ENCODE peak calls at places on chromosome 22, in nine cellular contexts. B, P, Z, O, M, X, K, T and N are unnamed samples.

GRCh38 chr22:40107756-40108437 is 69.8 kb upstream of the TNRC6B start:
- DNase-seq in B (no peak), Z (no peak), O (peak), T (peak), K (no peak), M (peak), X (peak), P (no peak), N (no peak)

GRCh38 chr22:31394326-31394725 is 5.1 kb upstream of the DRG1 start:
- DNase-seq in M (no peak), O (no peak), T (no peak), B (no peak), Z (no peak), X (peak), K (no peak), P (no peak), N (no peak)

GRCh38 chr22:30183861-30184278 is 62.7 kb downstream of the LIF start:
- DNase-seq in X (peak), P (no peak), M (no peak), Z (no peak), B (no peak), O (no peak), K (no peak), T (no peak), N (no peak)

GRCh38 chr22:40224702-40225101 is 47.0 kb downstream of the TNRC6B start:
- DNase-seq in B (no peak), O (no peak), K (no peak), Z (no peak), X (peak), T (no peak), P (no peak), M (no peak), N (no peak)

GRCh38 chr22:19117111-19117512 is 5.1 kb downstream of the DGCR2 start:
- DNase-seq in X (no peak), B (no peak), K (no peak), T (no peak), O (peak), Z (no peak), M (no peak), P (no peak), N (no peak)

GRCh38 chr22:25364736-25365241 is 145.3 kb downstream of the CRYBB2 start:
- DNase-seq in O (no peak), K (no peak), X (peak), B (no peak), M (no peak), Z (no peak), T (no peak), P (no peak), N (no peak)

GRCh38 chr22:22818202-22818538 is 69.4 kb upstream of the IGLL5 start:
- DNase-seq in B (no peak), O (no peak), X (no peak), K (no peak), T (no peak), Z (no peak), P (no peak), M (no peak), N (no peak)

GRCh38 chr22:19807161-19807913 is 46.8 kb downstream of the TBX1 start:
- DNase-seq in Z (no peak), K (no peak), M (no peak), P (no peak), B (no peak), O (no peak), X (no peak), T (no peak), N (no peak)

GRCh38 chr22:37674951-37675929 is at the start of gene LGALS1:
- DNase-seq in B (peak), M (peak), K (no peak), O (peak), T (peak), X (peak), P (peak), Z (peak), N (peak)

GRCh38 chr22:23117890-23118646 is 23.7 kb downstream of the RSPH14 start:
- DNase-seq in B (no peak), K (no peak), O (no peak), P (no peak), Z (no peak), X (no peak), M (no peak), T (no peak), N (no peak)

GRCh38 chr22:21010426-21011113 is 4.4 kb upstream of the P2RX6 start:
- DNase-seq in P (no peak), K (no peak), O (no peak), X (no peak), Z (no peak), T (no peak), B (no peak), M (no peak), N (no peak)

GRCh38 chr22:30838111-30838510 is 130.5 kb downstream of the MORC2 start:
- DNase-seq in Z (no peak), M (no peak), K (no peak), B (no peak), X (peak), T (no peak), O (no peak), P (no peak), N (no peak)

GRCh38 chr22:34841911-34842310 is 224.0 kb upstream of the ISX start:
- DNase-seq in Z (no peak), X (no peak), P (no peak), T (no peak), B (no peak), M (no peak), O (no peak), K (no peak), N (no peak)

GRCh38 chr22:49192180-49192856 is 635.4 kb downstream of the BRD1 start:
- DNase-seq in P (no peak), M (no peak), O (no peak), K (no peak), B (no peak), T (no peak), X (no peak), Z (no peak), N (no peak)

GRCh38 chr22:43343262-43343988 is at the start of gene SCUBE1:
- DNase-seq in O (no peak), P (peak), T (peak), K (no peak), B (peak), X (no peak), M (peak), Z (peak), N (peak)

GRCh38 chr22:29679316-29679715 is 40.5 kb upstream of the CABP7 start:
- DNase-seq in M (no peak), T (no peak), X (peak), K (no peak), O (no peak), P (no peak), B (no peak), Z (no peak), N (no peak)

GRCh38 chr22:46250035-46250782 is at the start of gene CDPF1:
- DNase-seq in T (peak), O (peak), P (peak), B (peak), M (peak), Z (peak), X (peak), K (no peak), N (peak)
- TF ChIP-seq CTCF in T (no peak), O (peak), P (peak), B (no peak), M (no peak), Z (no peak), X (peak), K (no peak), N (no peak)

DNA sequence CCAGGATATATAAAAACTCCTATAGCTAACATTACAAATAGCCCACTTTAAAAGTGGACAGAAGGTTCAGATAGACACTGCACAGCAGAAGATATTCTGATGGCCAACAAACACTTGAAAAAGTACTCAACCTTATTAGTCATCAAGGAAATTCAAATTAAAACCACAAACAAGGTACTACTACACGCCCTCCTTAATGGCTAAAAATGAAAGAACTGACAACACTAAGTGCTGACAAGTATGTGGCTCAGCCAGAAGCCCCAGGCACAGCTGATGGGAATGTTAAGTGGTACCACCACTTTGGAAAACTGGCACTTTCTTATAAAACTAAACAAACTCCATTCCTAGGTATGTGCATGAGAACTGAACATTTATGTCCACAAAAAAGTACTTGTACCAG is 320.1 kb downstream of the TBC1D22A start:
- DNase-seq in T (no peak), Z (no peak), B (no peak), K (no peak), P (no peak), M (no peak), O (no peak), X (no peak), N (no peak)
- TF ChIP-seq CTCF in T (no peak), Z (no peak), B (no peak), K (no peak), P (no peak), M (no peak), O (no peak), X (no peak), N (no peak)

DNA sequence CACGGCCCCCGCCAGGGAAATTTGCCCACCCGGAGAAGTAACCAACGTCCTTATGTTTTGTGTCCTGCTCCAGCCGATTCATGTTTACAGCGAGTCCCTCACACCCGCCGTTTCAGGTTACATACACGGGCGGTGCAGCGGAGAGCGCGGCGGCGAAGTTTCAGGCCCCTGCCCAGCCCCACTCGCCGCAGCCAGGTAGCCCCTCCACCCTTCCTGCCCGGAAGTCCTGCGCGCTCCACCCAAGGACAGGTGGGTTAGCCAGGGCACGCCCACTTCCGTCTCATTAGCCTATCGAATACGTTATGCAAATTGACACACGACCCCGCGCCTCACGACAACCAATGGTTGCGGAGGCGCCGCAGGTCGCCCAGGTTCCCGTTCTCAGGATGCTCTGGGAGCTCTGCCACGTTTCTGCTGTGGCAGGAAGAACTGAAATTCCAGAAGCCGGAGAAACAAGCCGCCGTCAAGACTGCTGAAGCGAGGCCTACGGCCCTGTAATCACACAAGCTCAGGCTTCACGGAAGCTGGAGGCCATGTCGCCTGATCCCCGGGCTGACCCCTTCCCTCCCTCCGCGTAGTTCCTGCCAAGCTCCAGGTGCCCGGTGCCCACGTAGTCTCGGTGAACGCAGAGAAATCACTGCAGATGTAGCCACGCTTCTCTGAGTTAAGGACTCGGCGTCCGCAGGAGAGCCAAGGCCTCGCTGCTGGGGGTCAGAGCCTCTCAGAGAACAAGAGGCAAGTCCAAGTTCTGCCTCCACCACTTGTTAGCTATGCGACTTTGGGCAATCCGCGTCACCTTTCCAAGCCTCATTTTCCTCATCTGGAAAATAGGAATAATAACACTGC is 22.4 kb upstream of the MYH9 start:
- DNase-seq in K (no peak), Z (peak), O (peak), P (peak), M (peak), B (peak), X (no peak), T (peak), N (peak)
- TF ChIP-seq CTCF in K (no peak), Z (peak), O (no peak), P (no peak), M (no peak), B (no peak), X (no peak), T (peak), N (no peak)

GRCh38 chr22:33007485-33007884 is 50.7 kb downstream of the SYN3 start:
- DNase-seq in O (no peak), P (no peak), Z (no peak), K (no peak), T (no peak), X (no peak), M (no peak), B (no peak), N (no peak)

GRCh38 chr22:33014621-33015020 is 43.6 kb downstream of the SYN3 start:
- DNase-seq in T (no peak), X (no peak), O (no peak), B (no peak), K (no peak), Z (no peak), M (no peak), P (no peak), N (no peak)

GRCh38 chr22:33013531-33014162 is 44.5 kb downstream of the SYN3 start:
- DNase-seq in P (no peak), T (no peak), B (no peak), X (no peak), Z (no peak), O (no peak), M (no peak), K (no peak), N (no peak)

GRCh38 chr22:33018232-33018864 is 39.8 kb downstream of the SYN3 start:
- DNase-seq in O (peak), X (peak), B (peak), Z (peak), M (peak), P (peak), K (no peak), T (peak), N (peak)

DNA sequence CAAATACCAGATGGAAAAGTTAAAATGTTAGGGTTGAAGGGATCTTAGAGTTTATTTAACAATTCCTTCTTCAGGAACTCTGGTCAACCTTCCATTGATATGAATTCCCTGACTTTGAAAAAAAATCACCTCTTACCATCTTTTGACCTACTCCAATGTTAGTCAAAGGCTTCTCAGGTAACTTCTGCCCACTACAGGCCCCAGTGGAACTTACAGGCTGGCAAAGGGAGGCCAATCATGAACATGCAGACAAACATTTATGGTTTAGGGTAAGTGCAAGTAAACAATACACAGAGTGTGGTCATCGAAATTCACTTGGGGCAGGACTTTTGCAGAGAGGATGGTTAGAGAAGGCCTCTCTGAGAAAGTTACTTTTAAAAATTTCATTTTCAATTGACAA is 45.1 kb downstream of the SYN3 start:
- DNase-seq in M (no peak), B (no peak), Z (no peak), X (no peak), K (no peak), P (no peak), O (no peak), T (no peak), N (no peak)
- TF ChIP-seq CTCF in M (no peak), B (no peak), Z (no peak), X (no peak), K (no peak), P (no peak), O (peak), T (no peak), N (no peak)

GRCh38 chr22:26890870-26891269 is 233.5 kb downstream of the MIAT start:
- DNase-seq in K (peak), T (peak), B (no peak), M (no peak), Z (no peak), O (peak), X (no peak), P (no peak), N (no peak)
- TF ChIP-seq CTCF in K (no peak), T (no peak), B (no peak), M (no peak), Z (peak), O (peak), X (no peak), P (no peak), N (no peak)